ENCODE peak calls at places on chromosomes 13 and 19, in five cellular contexts. I is AG09319, Y is heart left ventricle, H is PC-9, F is neural crest cell. B is an unnamed sample.

GRCh38 chr13:73075546-73075945 is 16.7 kb downstream of the KLF5 start:
- DNase-seq in I (no peak), Y (no peak), H (no peak), F (no peak), B (no peak)

GRCh38 chr13:111359237-111359915 is 38.9 kb downstream of the TEX29 start:
- DNase-seq in I (no peak), Y (no peak), H (no peak), F (no peak), B (no peak)

GRCh38 chr13:29676941-29677452 is 81.5 kb upstream of the SLC7A1 start:
- DNase-seq in I (no peak), Y (no peak), H (no peak), F (no peak), B (no peak)

GRCh38 chr19:10191347-10191746 is 3.4 kb downstream of the DNMT1 start:
- DNase-seq in I (peak; percentile 77), Y (no peak), H (peak; percentile 66), F (no peak), B (no peak)

GRCh38 chr13:101283782-101284181 is 132.5 kb downstream of the NALCN start:
- DNase-seq in I (no peak), Y (no peak), H (no peak), F (no peak), B (no peak)

GRCh38 chr19:43229315-43229714 is 23.9 kb upstream of the PSG4 start:
- DNase-seq in I (no peak), Y (no peak), H (peak; percentile 39), F (no peak), B (no peak)

GRCh38 chr13:106573855-106574254 is 5.9 kb upstream of the ARGLU1 start:
- DNase-seq in I (no peak), Y (peak; percentile 47), H (no peak), F (no peak), B (no peak)

GRCh38 chr19:54309811-54310210 is 3.2 kb downstream of the LILRA5 start:
- DNase-seq in I (no peak), Y (no peak), H (no peak), F (no peak), B (no peak)

GRCh38 chr19:1283917-1284292 is 1.8 kb upstream of the EFNA2 start:
- DNase-seq in I (no peak), Y (no peak), H (no peak), F (no peak), B (no peak)

GRCh38 chr19:48571378-48572162 is 19.6 kb downstream of the SULT2B1 start:
- DNase-seq in I (no peak), Y (no peak), H (no peak), F (no peak), B (no peak)

GRCh38 chr13:94878721-94879120 is 166.4 kb upstream of the SOX21 start:
- DNase-seq in I (no peak), Y (no peak), H (no peak), F (no peak), B (no peak)

GRCh38 chr19:16998635-16999194 is 27.9 kb downstream of the CPAMD8 start:
- DNase-seq in I (no peak), Y (no peak), H (no peak), F (no peak), B (no peak)

GRCh38 chr13:49908637-49909036 is 27.5 kb downstream of the SPRYD7 start:
- DNase-seq in I (no peak), Y (no peak), H (no peak), F (no peak), B (no peak)

GRCh38 chr19:54178581-54179261 is 5.8 kb upstream of the TMC4 start:
- DNase-seq in I (no peak), Y (no peak), H (no peak), F (no peak), B (no peak)

GRCh38 chr13:20553309-20553708 is 13.6 kb upstream of the IFT88 start:
- DNase-seq in I (no peak), Y (no peak), H (no peak), F (peak; percentile 59), B (no peak)

GRCh38 chr19:48194041-48194871 is 23.8 kb downstream of the ZSWIM9 start:
- DNase-seq in I (no peak), Y (no peak), H (no peak), F (peak; percentile 25), B (peak; percentile 16)

GRCh38 chr13:57633950-57634828 is 2.6 kb downstream of the PCDH17 start:
- DNase-seq in I (no peak), Y (peak; percentile 24), H (no peak), F (peak; percentile 2), B (no peak)

GRCh38 chr13:53127378-53127777 is 98.8 kb downstream of the OLFM4 start:
- DNase-seq in I (no peak), Y (no peak), H (no peak), F (no peak), B (no peak)

GRCh38 chr13:31476753-31477152 is 262.6 kb upstream of the RXFP2 start:
- DNase-seq in I (no peak), Y (no peak), H (no peak), F (no peak), B (no peak)

GRCh38 chr19:10036601-10037071 is 23.4 kb downstream of the RDH8 start:
- DNase-seq in I (no peak), Y (no peak), H (no peak), F (no peak), B (no peak)

GRCh38 chr19:55384576-55385235 is 614 bp upstream of the TMEM238 start:
- DNase-seq in I (no peak), Y (peak; percentile 45), H (no peak), F (no peak), B (no peak)

GRCh38 chr19:30719991-30720329 is 347.8 kb downstream of the ZNF536 start:
- DNase-seq in I (no peak), Y (peak; percentile 51), H (no peak), F (no peak), B (no peak)

GRCh38 chr13:27273658-27274425 is 3.2 kb downstream of the RASL11A start:
- DNase-seq in I (no peak), Y (no peak), H (no peak), F (no peak), B (no peak)

GRCh38 chr19:49591731-49592485 is 926 bp downstream of the PRR12 start:
- DNase-seq in I (no peak), Y (peak; percentile 59), H (peak; percentile 56), F (peak; percentile 22), B (peak; percentile 47)

GRCh38 chr19:15236886-15237285 is 4.6 kb upstream of the EPHX3 start:
- DNase-seq in I (no peak), Y (no peak), H (no peak), F (no peak), B (no peak)

GRCh38 chr19:14072535-14073231 is at the start of gene MISP3:
- DNase-seq in I (no peak), Y (peak; percentile 69), H (peak; percentile 48), F (no peak), B (no peak)

GRCh38 chr19:2428756-2429711 is 1.6 kb upstream of the TIMM13 start:
- DNase-seq in I (no peak), Y (no peak), H (no peak), F (no peak), B (no peak)

GRCh38 chr19:58474291-58474996 is 1.7 kb upstream of the ZNF446 start:
- DNase-seq in I (no peak), Y (no peak), H (no peak), F (no peak), B (no peak)

GRCh38 chr13:26052136-26052736 is 420 bp upstream of the SHISA2 start:
- DNase-seq in I (no peak), Y (no peak), H (no peak), F (no peak), B (no peak)

GRCh38 chr13:74966814-74967213 is 515.2 kb downstream of the TBC1D4 start:
- DNase-seq in I (no peak), Y (peak; percentile 21), H (no peak), F (peak; percentile 14), B (no peak)

GRCh38 chr13:21476893-21477472 is 17.9 kb upstream of the ZDHHC20 start:
- DNase-seq in I (peak; percentile 61), Y (peak; percentile 83), H (peak; percentile 64), F (peak; percentile 92), B (peak; percentile 66)

GRCh38 chr19:30070970-30071632 is 129.1 kb downstream of the URI1 start:
- DNase-seq in I (no peak), Y (peak; percentile 47), H (no peak), F (no peak), B (peak; percentile 20)

GRCh38 chr13:51223284-51224270 is 1.4 kb downstream of the FAM124A start:
- DNase-seq in I (no peak), Y (peak; percentile 36), H (no peak), F (no peak), B (no peak)

GRCh38 chr19:10416380-10417257 is 3.7 kb upstream of the PDE4A start:
- DNase-seq in I (peak; percentile 66), Y (peak; percentile 83), H (peak; percentile 80), F (peak; percentile 87), B (peak; percentile 82)

GRCh38 chr19:53659292-53659691 is 27.5 kb downstream of the DPRX start:
- DNase-seq in I (no peak), Y (peak; percentile 36), H (peak; percentile 68), F (peak; percentile 35), B (no peak)

GRCh38 chr13:50650936-50651638 is 192.4 kb downstream of the DLEU7 start:
- DNase-seq in I (peak; percentile 12), Y (no peak), H (no peak), F (no peak), B (no peak)

GRCh38 chr13:98349731-98350305 is 172.7 kb upstream of the RNF113B start:
- DNase-seq in I (no peak), Y (peak; percentile 42), H (peak; percentile 6), F (no peak), B (no peak)
- TF ChIP-seq CTCF in I (no peak), Y (peak; percentile 9), H (no peak), F (peak; percentile 41), B (no peak)

DNA sequence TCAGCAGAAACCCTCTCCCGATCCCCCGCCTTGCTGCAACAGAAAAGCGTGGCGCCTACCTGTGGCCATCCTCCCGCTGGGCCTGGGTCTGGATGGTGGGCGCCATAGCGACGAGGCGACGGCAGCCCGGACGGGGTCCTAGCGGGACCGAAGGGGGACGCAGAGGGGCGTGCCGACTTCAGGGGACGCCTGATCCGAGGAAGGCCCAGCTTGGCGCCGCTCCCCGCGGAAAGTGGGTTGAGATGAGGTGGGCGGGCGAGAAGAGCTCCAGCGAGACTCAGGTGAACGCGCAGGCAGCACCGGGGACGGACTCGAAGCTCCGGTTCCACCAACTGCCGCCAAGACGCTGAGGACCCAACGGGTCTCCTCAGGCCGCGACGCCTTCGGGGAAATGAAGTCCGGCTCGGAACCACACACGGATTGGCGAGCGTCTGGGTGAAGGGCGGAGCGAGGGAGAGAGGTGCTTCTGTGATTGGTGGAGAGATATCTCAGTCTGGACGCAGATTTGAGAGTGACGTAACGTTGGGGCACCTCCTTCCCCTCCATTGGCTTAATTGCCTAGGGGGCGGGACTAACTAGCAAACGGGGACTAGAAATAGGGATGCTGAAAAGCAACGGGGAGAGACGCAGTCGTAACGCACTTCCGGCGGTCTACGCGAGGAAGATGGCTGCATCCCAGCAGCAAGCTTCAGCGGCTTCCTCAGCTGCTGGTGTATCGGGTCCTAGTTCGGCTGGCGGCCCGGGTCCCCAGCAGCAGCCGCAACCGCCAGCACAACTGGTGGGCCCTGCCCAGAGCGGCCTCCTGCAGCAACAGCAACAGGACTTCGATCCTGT is at the start of the genes MED29 and PAF1:
- DNase-seq in I (peak; percentile 99), Y (peak; percentile 99), H (peak; percentile 98), F (peak; percentile 83), B (peak; percentile 91)
- TF ChIP-seq CTCF in I (no peak), Y (no peak), H (no peak), F (peak; percentile 33), B (no peak)

GRCh38 chr19:33245948-33246728 is 20.5 kb upstream of the SLC7A10 start:
- DNase-seq in I (no peak), Y (peak; percentile 43), H (no peak), F (no peak), B (no peak)
- TF ChIP-seq CTCF in I (peak; percentile 40), Y (peak; percentile 5), H (peak; percentile 75), F (peak; percentile 62), B (no peak)

GRCh38 chr13:82330499-82330898 is 1551.8 kb downstream of the SLITRK1 start:
- DNase-seq in I (no peak), Y (no peak), H (no peak), F (no peak), B (no peak)
- TF ChIP-seq CTCF in I (no peak), Y (no peak), H (peak; percentile 73), F (peak; percentile 68), B (peak; percentile 10)